ENCODE peak calls at places on chromosomes 3 and 15, in nine cellular contexts. One of them, this sample, is unnamed.

GRCh38 chr3:48226959-48227358 is 3.7 kb downstream of the CAMP start:
- ATAC-seq in psoas muscle: no peak
- ATAC-seq in CD8-positive, alpha-beta T cell: no peak
- ATAC-seq in lower lobe of right lung: no peak
- ATAC-seq in CD4-positive, CD25-positive, alpha-beta regulatory T cell: no peak
- ATAC-seq in WTC11: no peak
- ATAC-seq in right lobe of liver: no peak
- ATAC-seq in activated T-cell treated with anti-CD3 and anti-CD28 coated beads, Interleukin-2, amount 50 U/mL, for 72 hours: no peak
- ATAC-seq in Right ventricle myocardium superior: no peak
- ATAC-seq in this sample: no peak

GRCh38 chr15:68633181-68634121 is 54.7 kb downstream of the CORO2B start:
- ATAC-seq in activated T-cell treated with anti-CD3 and anti-CD28 coated beads, Interleukin-2, amount 50 U/mL, for 72 hours: no peak
- ATAC-seq in lower lobe of right lung: no peak
- ATAC-seq in CD4-positive, CD25-positive, alpha-beta regulatory T cell: no peak
- ATAC-seq in CD8-positive, alpha-beta T cell: no peak
- ATAC-seq in WTC11: no peak
- ATAC-seq in Right ventricle myocardium superior: peak; percentile 58
- ATAC-seq in psoas muscle: no peak
- ATAC-seq in right lobe of liver: no peak
- ATAC-seq in this sample: no peak

GRCh38 chr15:64574220-64574994 is 114.0 kb downstream of the ZNF609 start:
- ATAC-seq in WTC11: no peak
- ATAC-seq in psoas muscle: no peak
- ATAC-seq in Right ventricle myocardium superior: no peak
- ATAC-seq in CD8-positive, alpha-beta T cell: peak; percentile 26
- ATAC-seq in lower lobe of right lung: no peak
- ATAC-seq in CD4-positive, CD25-positive, alpha-beta regulatory T cell: peak; percentile 55
- ATAC-seq in activated T-cell treated with anti-CD3 and anti-CD28 coated beads, Interleukin-2, amount 50 U/mL, for 72 hours: no peak
- ATAC-seq in right lobe of liver: no peak
- ATAC-seq in this sample: no peak

GRCh38 chr3:188421836-188422540 is 268.0 kb downstream of the LPP start:
- ATAC-seq in psoas muscle: no peak
- ATAC-seq in CD4-positive, CD25-positive, alpha-beta regulatory T cell: peak; percentile 68
- ATAC-seq in CD8-positive, alpha-beta T cell: no peak
- ATAC-seq in right lobe of liver: peak; percentile 54
- ATAC-seq in Right ventricle myocardium superior: peak; percentile 71
- ATAC-seq in lower lobe of right lung: peak; percentile 74
- ATAC-seq in WTC11: peak; percentile 28
- ATAC-seq in activated T-cell treated with anti-CD3 and anti-CD28 coated beads, Interleukin-2, amount 50 U/mL, for 72 hours: no peak
- ATAC-seq in this sample: peak; percentile 43

GRCh38 chr15:91783001-91783400 is 70.5 kb upstream of the SLCO3A1 start:
- ATAC-seq in CD4-positive, CD25-positive, alpha-beta regulatory T cell: no peak
- ATAC-seq in lower lobe of right lung: no peak
- ATAC-seq in CD8-positive, alpha-beta T cell: no peak
- ATAC-seq in activated T-cell treated with anti-CD3 and anti-CD28 coated beads, Interleukin-2, amount 50 U/mL, for 72 hours: no peak
- ATAC-seq in Right ventricle myocardium superior: peak; percentile 91
- ATAC-seq in psoas muscle: peak; percentile 54
- ATAC-seq in WTC11: no peak
- ATAC-seq in right lobe of liver: no peak
- ATAC-seq in this sample: no peak

GRCh38 chr3:86787091-86787490 is 203.9 kb downstream of the VGLL3 start:
- ATAC-seq in psoas muscle: no peak
- ATAC-seq in right lobe of liver: no peak
- ATAC-seq in CD8-positive, alpha-beta T cell: no peak
- ATAC-seq in lower lobe of right lung: no peak
- ATAC-seq in activated T-cell treated with anti-CD3 and anti-CD28 coated beads, Interleukin-2, amount 50 U/mL, for 72 hours: no peak
- ATAC-seq in CD4-positive, CD25-positive, alpha-beta regulatory T cell: no peak
- ATAC-seq in WTC11: peak; percentile 60
- ATAC-seq in Right ventricle myocardium superior: no peak
- ATAC-seq in this sample: no peak

GRCh38 chr3:172115787-172116186 is 76.4 kb downstream of the FNDC3B start:
- ATAC-seq in CD8-positive, alpha-beta T cell: no peak
- ATAC-seq in right lobe of liver: no peak
- ATAC-seq in psoas muscle: no peak
- ATAC-seq in WTC11: no peak
- ATAC-seq in activated T-cell treated with anti-CD3 and anti-CD28 coated beads, Interleukin-2, amount 50 U/mL, for 72 hours: no peak
- ATAC-seq in lower lobe of right lung: no peak
- ATAC-seq in Right ventricle myocardium superior: no peak
- ATAC-seq in CD4-positive, CD25-positive, alpha-beta regulatory T cell: no peak
- ATAC-seq in this sample: no peak

GRCh38 chr3:168426196-168426595 is 330.5 kb upstream of the GOLIM4 start:
- ATAC-seq in WTC11: no peak
- ATAC-seq in activated T-cell treated with anti-CD3 and anti-CD28 coated beads, Interleukin-2, amount 50 U/mL, for 72 hours: no peak
- ATAC-seq in right lobe of liver: no peak
- ATAC-seq in lower lobe of right lung: no peak
- ATAC-seq in psoas muscle: no peak
- ATAC-seq in Right ventricle myocardium superior: no peak
- ATAC-seq in CD4-positive, CD25-positive, alpha-beta regulatory T cell: no peak
- ATAC-seq in CD8-positive, alpha-beta T cell: no peak
- ATAC-seq in this sample: no peak

GRCh38 chr15:68258684-68259083 is 18.9 kb upstream of the FEM1B start:
- ATAC-seq in activated T-cell treated with anti-CD3 and anti-CD28 coated beads, Interleukin-2, amount 50 U/mL, for 72 hours: peak; percentile 87
- ATAC-seq in CD4-positive, CD25-positive, alpha-beta regulatory T cell: peak; percentile 50
- ATAC-seq in right lobe of liver: no peak
- ATAC-seq in CD8-positive, alpha-beta T cell: peak; percentile 83
- ATAC-seq in psoas muscle: peak; percentile 42
- ATAC-seq in Right ventricle myocardium superior: no peak
- ATAC-seq in WTC11: peak; percentile 5
- ATAC-seq in lower lobe of right lung: no peak
- ATAC-seq in this sample: peak; percentile 61

GRCh38 chr3:151895881-151896661 is 22.6 kb downstream of the SUCNR1 start:
- ATAC-seq in Right ventricle myocardium superior: no peak
- ATAC-seq in lower lobe of right lung: no peak
- ATAC-seq in psoas muscle: no peak
- ATAC-seq in CD4-positive, CD25-positive, alpha-beta regulatory T cell: no peak
- ATAC-seq in right lobe of liver: no peak
- ATAC-seq in CD8-positive, alpha-beta T cell: no peak
- ATAC-seq in WTC11: no peak
- ATAC-seq in activated T-cell treated with anti-CD3 and anti-CD28 coated beads, Interleukin-2, amount 50 U/mL, for 72 hours: no peak
- ATAC-seq in this sample: no peak

GRCh38 chr3:53822331-53822741 is 23.9 kb downstream of the CHDH start:
- ATAC-seq in activated T-cell treated with anti-CD3 and anti-CD28 coated beads, Interleukin-2, amount 50 U/mL, for 72 hours: no peak
- ATAC-seq in Right ventricle myocardium superior: no peak
- ATAC-seq in CD4-positive, CD25-positive, alpha-beta regulatory T cell: no peak
- ATAC-seq in CD8-positive, alpha-beta T cell: no peak
- ATAC-seq in right lobe of liver: no peak
- ATAC-seq in WTC11: no peak
- ATAC-seq in psoas muscle: no peak
- ATAC-seq in lower lobe of right lung: no peak
- ATAC-seq in this sample: no peak

GRCh38 chr15:67068724-67069400 is 3.5 kb downstream of the SMAD3 start:
- ATAC-seq in psoas muscle: no peak
- ATAC-seq in CD4-positive, CD25-positive, alpha-beta regulatory T cell: peak; percentile 13
- ATAC-seq in Right ventricle myocardium superior: no peak
- ATAC-seq in CD8-positive, alpha-beta T cell: peak; percentile 11
- ATAC-seq in right lobe of liver: no peak
- ATAC-seq in activated T-cell treated with anti-CD3 and anti-CD28 coated beads, Interleukin-2, amount 50 U/mL, for 72 hours: peak; percentile 33
- ATAC-seq in WTC11: no peak
- ATAC-seq in lower lobe of right lung: peak; percentile 24
- ATAC-seq in this sample: no peak

GRCh38 chr3:148880681-148881080 is 15.6 kb downstream of the CPA3 start:
- ATAC-seq in lower lobe of right lung: no peak
- ATAC-seq in WTC11: peak; percentile 97
- ATAC-seq in psoas muscle: no peak
- ATAC-seq in right lobe of liver: no peak
- ATAC-seq in CD4-positive, CD25-positive, alpha-beta regulatory T cell: no peak
- ATAC-seq in activated T-cell treated with anti-CD3 and anti-CD28 coated beads, Interleukin-2, amount 50 U/mL, for 72 hours: no peak
- ATAC-seq in Right ventricle myocardium superior: no peak
- ATAC-seq in CD8-positive, alpha-beta T cell: no peak
- ATAC-seq in this sample: no peak

GRCh38 chr3:58258392-58259040 is 20.9 kb downstream of the ABHD6 start:
- ATAC-seq in lower lobe of right lung: no peak
- ATAC-seq in CD4-positive, CD25-positive, alpha-beta regulatory T cell: no peak
- ATAC-seq in CD8-positive, alpha-beta T cell: no peak
- ATAC-seq in WTC11: no peak
- ATAC-seq in right lobe of liver: no peak
- ATAC-seq in Right ventricle myocardium superior: no peak
- ATAC-seq in psoas muscle: no peak
- ATAC-seq in activated T-cell treated with anti-CD3 and anti-CD28 coated beads, Interleukin-2, amount 50 U/mL, for 72 hours: no peak
- ATAC-seq in this sample: no peak

GRCh38 chr15:38562278-38562677 is 2.3 kb downstream of the RASGRP1 start:
- ATAC-seq in CD4-positive, CD25-positive, alpha-beta regulatory T cell: no peak
- ATAC-seq in Right ventricle myocardium superior: no peak
- ATAC-seq in activated T-cell treated with anti-CD3 and anti-CD28 coated beads, Interleukin-2, amount 50 U/mL, for 72 hours: no peak
- ATAC-seq in lower lobe of right lung: no peak
- ATAC-seq in WTC11: peak; percentile 30
- ATAC-seq in psoas muscle: no peak
- ATAC-seq in right lobe of liver: no peak
- ATAC-seq in CD8-positive, alpha-beta T cell: no peak
- ATAC-seq in this sample: no peak

GRCh38 chr3:152389316-152389934 is 120.7 kb downstream of the MBNL1 start:
- ATAC-seq in psoas muscle: no peak
- ATAC-seq in activated T-cell treated with anti-CD3 and anti-CD28 coated beads, Interleukin-2, amount 50 U/mL, for 72 hours: no peak
- ATAC-seq in lower lobe of right lung: peak; percentile 2
- ATAC-seq in right lobe of liver: no peak
- ATAC-seq in Right ventricle myocardium superior: no peak
- ATAC-seq in WTC11: no peak
- ATAC-seq in CD8-positive, alpha-beta T cell: no peak
- ATAC-seq in CD4-positive, CD25-positive, alpha-beta regulatory T cell: no peak
- ATAC-seq in this sample: no peak

GRCh38 chr3:119883461-119884160 is 101.7 kb downstream of the NR1I2 start:
- ATAC-seq in CD4-positive, CD25-positive, alpha-beta regulatory T cell: no peak
- ATAC-seq in lower lobe of right lung: no peak
- ATAC-seq in right lobe of liver: peak; percentile 73
- ATAC-seq in activated T-cell treated with anti-CD3 and anti-CD28 coated beads, Interleukin-2, amount 50 U/mL, for 72 hours: no peak
- ATAC-seq in CD8-positive, alpha-beta T cell: no peak
- ATAC-seq in psoas muscle: no peak
- ATAC-seq in Right ventricle myocardium superior: no peak
- ATAC-seq in WTC11: no peak
- ATAC-seq in this sample: no peak

GRCh38 chr15:62439543-62440016 is 274.5 kb upstream of the C2CD4B start:
- ATAC-seq in lower lobe of right lung: peak; percentile 39
- ATAC-seq in CD8-positive, alpha-beta T cell: no peak
- ATAC-seq in activated T-cell treated with anti-CD3 and anti-CD28 coated beads, Interleukin-2, amount 50 U/mL, for 72 hours: no peak
- ATAC-seq in CD4-positive, CD25-positive, alpha-beta regulatory T cell: no peak
- ATAC-seq in WTC11: no peak
- ATAC-seq in Right ventricle myocardium superior: peak; percentile 72
- ATAC-seq in psoas muscle: peak; percentile 79
- ATAC-seq in right lobe of liver: peak; percentile 38
- ATAC-seq in this sample: peak; percentile 75

GRCh38 chr3:24533557-24534193 is 39.0 kb upstream of the THRB start:
- ATAC-seq in Right ventricle myocardium superior: no peak
- ATAC-seq in right lobe of liver: no peak
- ATAC-seq in psoas muscle: no peak
- ATAC-seq in CD4-positive, CD25-positive, alpha-beta regulatory T cell: no peak
- ATAC-seq in WTC11: no peak
- ATAC-seq in CD8-positive, alpha-beta T cell: no peak
- ATAC-seq in lower lobe of right lung: no peak
- ATAC-seq in activated T-cell treated with anti-CD3 and anti-CD28 coated beads, Interleukin-2, amount 50 U/mL, for 72 hours: no peak
- ATAC-seq in this sample: no peak

GRCh38 chr3:105033081-105033480 is 333.6 kb upstream of the ALCAM start:
- ATAC-seq in WTC11: no peak
- ATAC-seq in lower lobe of right lung: peak; percentile 88
- ATAC-seq in CD8-positive, alpha-beta T cell: no peak
- ATAC-seq in Right ventricle myocardium superior: no peak
- ATAC-seq in psoas muscle: no peak
- ATAC-seq in activated T-cell treated with anti-CD3 and anti-CD28 coated beads, Interleukin-2, amount 50 U/mL, for 72 hours: no peak
- ATAC-seq in CD4-positive, CD25-positive, alpha-beta regulatory T cell: no peak
- ATAC-seq in right lobe of liver: no peak
- ATAC-seq in this sample: no peak

GRCh38 chr3:10090181-10090580 is 17.9 kb downstream of the FANCD2OS start:
- ATAC-seq in WTC11: no peak
- ATAC-seq in psoas muscle: no peak
- ATAC-seq in Right ventricle myocardium superior: no peak
- ATAC-seq in CD4-positive, CD25-positive, alpha-beta regulatory T cell: no peak
- ATAC-seq in right lobe of liver: no peak
- ATAC-seq in activated T-cell treated with anti-CD3 and anti-CD28 coated beads, Interleukin-2, amount 50 U/mL, for 72 hours: no peak
- ATAC-seq in CD8-positive, alpha-beta T cell: no peak
- ATAC-seq in lower lobe of right lung: no peak
- ATAC-seq in this sample: no peak

GRCh38 chr15:65072617-65073016 is 3.9 kb upstream of the KBTBD13 start:
- ATAC-seq in CD4-positive, CD25-positive, alpha-beta regulatory T cell: no peak
- ATAC-seq in lower lobe of right lung: no peak
- ATAC-seq in WTC11: no peak
- ATAC-seq in right lobe of liver: no peak
- ATAC-seq in activated T-cell treated with anti-CD3 and anti-CD28 coated beads, Interleukin-2, amount 50 U/mL, for 72 hours: no peak
- ATAC-seq in psoas muscle: no peak
- ATAC-seq in CD8-positive, alpha-beta T cell: no peak
- ATAC-seq in Right ventricle myocardium superior: no peak
- ATAC-seq in this sample: no peak

GRCh38 chr3:45667569-45667967 is 21.6 kb upstream of the SACM1L start:
- ATAC-seq in right lobe of liver: no peak
- ATAC-seq in activated T-cell treated with anti-CD3 and anti-CD28 coated beads, Interleukin-2, amount 50 U/mL, for 72 hours: no peak
- ATAC-seq in CD4-positive, CD25-positive, alpha-beta regulatory T cell: no peak
- ATAC-seq in CD8-positive, alpha-beta T cell: no peak
- ATAC-seq in lower lobe of right lung: no peak
- ATAC-seq in WTC11: no peak
- ATAC-seq in psoas muscle: no peak
- ATAC-seq in Right ventricle myocardium superior: no peak
- ATAC-seq in this sample: peak; percentile 14

GRCh38 chr15:38648116-38648843 is 83.7 kb upstream of the RASGRP1 start:
- ATAC-seq in CD8-positive, alpha-beta T cell: no peak
- ATAC-seq in CD4-positive, CD25-positive, alpha-beta regulatory T cell: no peak
- ATAC-seq in WTC11: no peak
- ATAC-seq in psoas muscle: no peak
- ATAC-seq in right lobe of liver: no peak
- ATAC-seq in Right ventricle myocardium superior: no peak
- ATAC-seq in lower lobe of right lung: peak; percentile 58
- ATAC-seq in activated T-cell treated with anti-CD3 and anti-CD28 coated beads, Interleukin-2, amount 50 U/mL, for 72 hours: no peak
- ATAC-seq in this sample: no peak

GRCh38 chr3:99638244-99638948 is at the start of gene COL8A1:
- ATAC-seq in right lobe of liver: peak; percentile 52
- ATAC-seq in lower lobe of right lung: peak; percentile 92
- ATAC-seq in CD8-positive, alpha-beta T cell: no peak
- ATAC-seq in CD4-positive, CD25-positive, alpha-beta regulatory T cell: peak; percentile 28
- ATAC-seq in Right ventricle myocardium superior: peak; percentile 77
- ATAC-seq in WTC11: peak; percentile 68
- ATAC-seq in psoas muscle: peak; percentile 44
- ATAC-seq in activated T-cell treated with anti-CD3 and anti-CD28 coated beads, Interleukin-2, amount 50 U/mL, for 72 hours: no peak
- ATAC-seq in this sample: peak; percentile 89

GRCh38 chr3:177447938-177448337 is 250.7 kb upstream of the TBL1XR1 start:
- ATAC-seq in lower lobe of right lung: peak; percentile 86
- ATAC-seq in CD8-positive, alpha-beta T cell: no peak
- ATAC-seq in psoas muscle: no peak
- ATAC-seq in CD4-positive, CD25-positive, alpha-beta regulatory T cell: no peak
- ATAC-seq in right lobe of liver: no peak
- ATAC-seq in Right ventricle myocardium superior: no peak
- ATAC-seq in activated T-cell treated with anti-CD3 and anti-CD28 coated beads, Interleukin-2, amount 50 U/mL, for 72 hours: no peak
- ATAC-seq in WTC11: no peak
- ATAC-seq in this sample: no peak

GRCh38 chr3:126817781-126818180 is 113.7 kb downstream of the CHCHD6 start:
- ATAC-seq in WTC11: no peak
- ATAC-seq in psoas muscle: no peak
- ATAC-seq in lower lobe of right lung: no peak
- ATAC-seq in right lobe of liver: no peak
- ATAC-seq in activated T-cell treated with anti-CD3 and anti-CD28 coated beads, Interleukin-2, amount 50 U/mL, for 72 hours: no peak
- ATAC-seq in Right ventricle myocardium superior: peak; percentile 19
- ATAC-seq in CD8-positive, alpha-beta T cell: no peak
- ATAC-seq in CD4-positive, CD25-positive, alpha-beta regulatory T cell: no peak
- ATAC-seq in this sample: no peak

GRCh38 chr3:133181364-133182254 is 143.4 kb downstream of the TMEM108 start:
- ATAC-seq in activated T-cell treated with anti-CD3 and anti-CD28 coated beads, Interleukin-2, amount 50 U/mL, for 72 hours: no peak
- ATAC-seq in psoas muscle: no peak
- ATAC-seq in Right ventricle myocardium superior: no peak
- ATAC-seq in WTC11: no peak
- ATAC-seq in CD8-positive, alpha-beta T cell: no peak
- ATAC-seq in CD4-positive, CD25-positive, alpha-beta regulatory T cell: no peak
- ATAC-seq in lower lobe of right lung: no peak
- ATAC-seq in right lobe of liver: peak; percentile 85
- ATAC-seq in this sample: no peak

GRCh38 chr15:72271895-72272212 is 500 bp downstream of the PARP6 start:
- ATAC-seq in activated T-cell treated with anti-CD3 and anti-CD28 coated beads, Interleukin-2, amount 50 U/mL, for 72 hours: peak; percentile 0
- ATAC-seq in CD8-positive, alpha-beta T cell: no peak
- ATAC-seq in WTC11: no peak
- ATAC-seq in Right ventricle myocardium superior: no peak
- ATAC-seq in right lobe of liver: peak; percentile 1
- ATAC-seq in lower lobe of right lung: peak; percentile 7
- ATAC-seq in psoas muscle: no peak
- ATAC-seq in CD4-positive, CD25-positive, alpha-beta regulatory T cell: no peak
- ATAC-seq in this sample: no peak

GRCh38 chr3:73475175-73475574 is 149.6 kb downstream of the PDZRN3 start:
- ATAC-seq in right lobe of liver: no peak
- ATAC-seq in WTC11: no peak
- ATAC-seq in activated T-cell treated with anti-CD3 and anti-CD28 coated beads, Interleukin-2, amount 50 U/mL, for 72 hours: no peak
- ATAC-seq in psoas muscle: no peak
- ATAC-seq in CD4-positive, CD25-positive, alpha-beta regulatory T cell: no peak
- ATAC-seq in lower lobe of right lung: no peak
- ATAC-seq in Right ventricle myocardium superior: no peak
- ATAC-seq in CD8-positive, alpha-beta T cell: no peak
- ATAC-seq in this sample: no peak

GRCh38 chr3:98645039-98645438 is 51.6 kb upstream of the CPOX start:
- ATAC-seq in psoas muscle: no peak
- ATAC-seq in activated T-cell treated with anti-CD3 and anti-CD28 coated beads, Interleukin-2, amount 50 U/mL, for 72 hours: no peak
- ATAC-seq in CD4-positive, CD25-positive, alpha-beta regulatory T cell: no peak
- ATAC-seq in CD8-positive, alpha-beta T cell: no peak
- ATAC-seq in right lobe of liver: no peak
- ATAC-seq in lower lobe of right lung: peak; percentile 70
- ATAC-seq in Right ventricle myocardium superior: no peak
- ATAC-seq in WTC11: peak; percentile 73
- ATAC-seq in this sample: no peak

This sample was measured in gastroesophageal sphincter.